ENCODE peak calls at places on chromosomes 6 and 20, in ten cellular contexts. One of them, this sample, is unnamed.

GRCh38 chr20:51749674-51750036 is 18.5 kb downstream of the ATP9A start:
- DNase-seq in kidney epithelial cell: no peak
- DNase-seq in Panc1: peak; percentile 79
- DNase-seq in C1 segment of cervical spinal cord: no peak
- DNase-seq in Daoy: peak; percentile 48
- DNase-seq in T-helper 9 cell: no peak
- DNase-seq in stimulated activated naive CD8-positive, alpha-beta T cell treated with anti-CD3 and anti-CD28 coated beads, Interleukin-15, Interleukin-2, amounts not matched to agents 100 U/mL and 50 U/mL, for 24 hours: no peak
- DNase-seq in NCI-H2081: no peak
- DNase-seq in stomach: no peak
- DNase-seq in NCI-H774: no peak
- DNase-seq in this sample: no peak

GRCh38 chr20:46438156-46438750 is 31.8 kb upstream of the ELMO2 start:
- DNase-seq in kidney epithelial cell: no peak
- DNase-seq in Panc1: peak; percentile 15
- DNase-seq in C1 segment of cervical spinal cord: peak; percentile 57
- DNase-seq in Daoy: peak; percentile 30
- DNase-seq in T-helper 9 cell: no peak
- DNase-seq in stimulated activated naive CD8-positive, alpha-beta T cell treated with anti-CD3 and anti-CD28 coated beads, Interleukin-15, Interleukin-2, amounts not matched to agents 100 U/mL and 50 U/mL, for 24 hours: no peak
- DNase-seq in NCI-H2081: peak; percentile 49
- DNase-seq in stomach: no peak
- DNase-seq in NCI-H774: peak; percentile 1
- DNase-seq in this sample: no peak

GRCh38 chr20:6698056-6698455 is 69.4 kb upstream of the BMP2 start:
- DNase-seq in kidney epithelial cell: peak; percentile 70
- DNase-seq in Panc1: no peak
- DNase-seq in C1 segment of cervical spinal cord: no peak
- DNase-seq in Daoy: peak; percentile 13
- DNase-seq in T-helper 9 cell: no peak
- DNase-seq in stimulated activated naive CD8-positive, alpha-beta T cell treated with anti-CD3 and anti-CD28 coated beads, Interleukin-15, Interleukin-2, amounts not matched to agents 100 U/mL and 50 U/mL, for 24 hours: no peak
- DNase-seq in NCI-H2081: no peak
- DNase-seq in stomach: peak; percentile 36
- DNase-seq in NCI-H774: no peak
- DNase-seq in this sample: no peak

GRCh38 chr6:43708857-43709653 is 21.5 kb upstream of the MRPS18A start:
- DNase-seq in kidney epithelial cell: peak; percentile 21
- DNase-seq in Panc1: no peak
- DNase-seq in C1 segment of cervical spinal cord: no peak
- DNase-seq in Daoy: peak; percentile 25
- DNase-seq in T-helper 9 cell: no peak
- DNase-seq in stimulated activated naive CD8-positive, alpha-beta T cell treated with anti-CD3 and anti-CD28 coated beads, Interleukin-15, Interleukin-2, amounts not matched to agents 100 U/mL and 50 U/mL, for 24 hours: no peak
- DNase-seq in NCI-H2081: no peak
- DNase-seq in stomach: no peak
- DNase-seq in NCI-H774: no peak
- DNase-seq in this sample: no peak

GRCh38 chr6:160188773-160189172 is 67.2 kb downstream of the SLC22A1 start:
- DNase-seq in kidney epithelial cell: no peak
- DNase-seq in Panc1: no peak
- DNase-seq in C1 segment of cervical spinal cord: no peak
- DNase-seq in Daoy: peak; percentile 26
- DNase-seq in T-helper 9 cell: no peak
- DNase-seq in stimulated activated naive CD8-positive, alpha-beta T cell treated with anti-CD3 and anti-CD28 coated beads, Interleukin-15, Interleukin-2, amounts not matched to agents 100 U/mL and 50 U/mL, for 24 hours: no peak
- DNase-seq in NCI-H2081: no peak
- DNase-seq in stomach: no peak
- DNase-seq in NCI-H774: no peak
- DNase-seq in this sample: no peak

GRCh38 chr6:107318100-107318736 is 141.1 kb downstream of the PDSS2 start:
- DNase-seq in kidney epithelial cell: no peak
- DNase-seq in Panc1: peak; percentile 42
- DNase-seq in C1 segment of cervical spinal cord: peak; percentile 33
- DNase-seq in Daoy: peak; percentile 49
- DNase-seq in T-helper 9 cell: no peak
- DNase-seq in stimulated activated naive CD8-positive, alpha-beta T cell treated with anti-CD3 and anti-CD28 coated beads, Interleukin-15, Interleukin-2, amounts not matched to agents 100 U/mL and 50 U/mL, for 24 hours: peak; percentile 36
- DNase-seq in NCI-H2081: peak; percentile 33
- DNase-seq in stomach: peak; percentile 51
- DNase-seq in NCI-H774: peak; percentile 61
- DNase-seq in this sample: no peak

GRCh38 chr6:29419516-29419915 is 4.8 kb downstream of the OR12D1 start:
- DNase-seq in kidney epithelial cell: no peak
- DNase-seq in Panc1: no peak
- DNase-seq in C1 segment of cervical spinal cord: no peak
- DNase-seq in Daoy: peak; percentile 27
- DNase-seq in T-helper 9 cell: no peak
- DNase-seq in stimulated activated naive CD8-positive, alpha-beta T cell treated with anti-CD3 and anti-CD28 coated beads, Interleukin-15, Interleukin-2, amounts not matched to agents 100 U/mL and 50 U/mL, for 24 hours: no peak
- DNase-seq in NCI-H2081: no peak
- DNase-seq in stomach: no peak
- DNase-seq in NCI-H774: no peak
- DNase-seq in this sample: no peak

GRCh38 chr20:49910340-49910706 is 5.0 kb downstream of the SPATA2 start:
- DNase-seq in kidney epithelial cell: no peak
- DNase-seq in Panc1: no peak
- DNase-seq in C1 segment of cervical spinal cord: no peak
- DNase-seq in Daoy: no peak
- DNase-seq in T-helper 9 cell: no peak
- DNase-seq in stimulated activated naive CD8-positive, alpha-beta T cell treated with anti-CD3 and anti-CD28 coated beads, Interleukin-15, Interleukin-2, amounts not matched to agents 100 U/mL and 50 U/mL, for 24 hours: no peak
- DNase-seq in NCI-H2081: no peak
- DNase-seq in stomach: no peak
- DNase-seq in NCI-H774: no peak
- DNase-seq in this sample: no peak

This sample was measured in progenitor cell of endocrine pancreas.